ENCODE peak calls at places on chromosomes 7 and 10, in seven cellular contexts. F is HCT116, N is A549, B is endothelial cell of umbilical vein, L is HepG2, S is GM12878, A is K562. X is an unnamed sample.
A peak's percentile ranks its signal among the peaks of the same experiment; 100 is the strongest.

GRCh38 chr7:49398236-49398635 is 375.2 kb upstream of the VWC2 start:
- DNase-seq in F (no peak), N (no peak), B (no peak), L (no peak), S (no peak), A (no peak), X (no peak)

GRCh38 chr10:62681211-62681940 is 123.1 kb upstream of the ADO start:
- DNase-seq in F (no peak), N (no peak), B (no peak), L (peak; percentile 36), S (peak; percentile 90), A (no peak), X (peak; percentile 96)

GRCh38 chr10:68073631-68074403 is 1.3 kb downstream of the HERC4 start:
- DNase-seq in F (no peak), N (no peak), B (peak; percentile 61), L (no peak), S (no peak), A (no peak), X (peak; percentile 52)

GRCh38 chr7:5491251-5492044 is 67.8 kb upstream of the TNRC18 start:
- DNase-seq in F (no peak), N (no peak), B (no peak), L (no peak), S (no peak), A (no peak), X (no peak)

GRCh38 chr10:118447478-118447877 is 105.4 kb upstream of the FAM204A start:
- DNase-seq in F (no peak), N (no peak), B (no peak), L (no peak), S (no peak), A (no peak), X (no peak)

GRCh38 chr10:123559066-123559822 is 106.9 kb upstream of the GPR26 start:
- DNase-seq in F (peak; percentile 60), N (peak; percentile 60), B (peak; percentile 56), L (peak; percentile 36), S (no peak), A (peak; percentile 76), X (peak; percentile 76)

GRCh38 chr10:70615784-70616511 is 13.4 kb upstream of the PRF1 start:
- DNase-seq in F (no peak), N (no peak), B (no peak), L (no peak), S (no peak), A (no peak), X (no peak)

GRCh38 chr7:47100815-47101435 is 481.0 kb downstream of the TNS3 start:
- DNase-seq in F (peak; percentile 61), N (peak; percentile 79), B (peak; percentile 73), L (peak; percentile 57), S (no peak), A (peak; percentile 34), X (peak; percentile 76)

GRCh38 chr10:26437637-26438461 is at the start of gene APBB1IP:
- DNase-seq in F (no peak), N (no peak), B (no peak), L (no peak), S (peak; percentile 61), A (no peak), X (peak; percentile 96)

GRCh38 chr7:101923276-101923985 is 106.0 kb downstream of the CUX1 start:
- DNase-seq in F (no peak), N (no peak), B (no peak), L (no peak), S (no peak), A (no peak), X (no peak)

GRCh38 chr7:153393666-153394065 is 634.1 kb downstream of the ACTR3B start:
- DNase-seq in F (no peak), N (no peak), B (no peak), L (no peak), S (no peak), A (no peak), X (no peak)

GRCh38 chr7:15603124-15603523 is 41.3 kb upstream of the AGMO start:
- DNase-seq in F (no peak), N (no peak), B (no peak), L (no peak), S (no peak), A (no peak), X (no peak)

GRCh38 chr10:73841526-73842285 is 30.3 kb upstream of the NDST2 start:
- DNase-seq in F (no peak), N (no peak), B (no peak), L (no peak), S (no peak), A (no peak), X (no peak)

GRCh38 chr10:70052462-70053211 is at the start of gene MACROH2A2:
- DNase-seq in F (peak; percentile 47), N (peak; percentile 82), B (peak; percentile 12), L (peak; percentile 63), S (no peak), A (no peak), X (no peak)

GRCh38 chr10:78062296-78062695 is 28.6 kb downstream of the RPS24 start:
- DNase-seq in F (no peak), N (no peak), B (no peak), L (no peak), S (no peak), A (no peak), X (no peak)

GRCh38 chr10:4081691-4082111 is 296.7 kb upstream of the KLF6 start:
- DNase-seq in F (no peak), N (no peak), B (no peak), L (no peak), S (no peak), A (no peak), X (no peak)

GRCh38 chr10:68516766-68517165 is 10.6 kb downstream of the SLC25A16 start:
- DNase-seq in F (no peak), N (no peak), B (no peak), L (no peak), S (no peak), A (no peak), X (no peak)

GRCh38 chr10:95553674-95554073 is 7.5 kb downstream of the SORBS1 start:
- DNase-seq in F (no peak), N (no peak), B (no peak), L (no peak), S (no peak), A (no peak), X (no peak)

GRCh38 chr7:41809081-41809480 is 106.2 kb upstream of the INHBA start:
- DNase-seq in F (no peak), N (no peak), B (no peak), L (no peak), S (no peak), A (no peak), X (no peak)

GRCh38 chr7:81232084-81232799 is 313.4 kb upstream of the SEMA3C start:
- DNase-seq in F (no peak), N (no peak), B (no peak), L (no peak), S (no peak), A (no peak), X (no peak)

GRCh38 chr10:5183923-5184322 is 1.0 kb downstream of the AKR1C8 start:
- DNase-seq in F (no peak), N (no peak), B (no peak), L (no peak), S (no peak), A (no peak), X (no peak)

GRCh38 chr10:62308101-62308500 is 39.5 kb upstream of the RTKN2 start:
- DNase-seq in F (no peak), N (no peak), B (no peak), L (no peak), S (no peak), A (no peak), X (no peak)

GRCh38 chr7:149027055-149027454 is 1.2 kb downstream of the PDIA4 start:
- DNase-seq in F (no peak), N (no peak), B (no peak), L (no peak), S (no peak), A (no peak), X (no peak)

GRCh38 chr10:86857097-86857825 is 100.2 kb downstream of the MMRN2 start:
- DNase-seq in F (no peak), N (no peak), B (peak; percentile 31), L (no peak), S (no peak), A (no peak), X (peak; percentile 11)
- TF ChIP-seq MAX in F (no peak), N (no peak), B (no peak), L (no peak), S (no peak), A (no peak), X (peak; percentile 22)

GRCh38 chr10:100685331-100685730 is 60.1 kb upstream of the PAX2 start:
- DNase-seq in F (no peak), N (no peak), B (no peak), L (no peak), S (no peak), A (no peak), X (no peak)

GRCh38 chr10:100684688-100685235 is 60.6 kb upstream of the PAX2 start:
- DNase-seq in F (no peak), N (no peak), B (no peak), L (no peak), S (no peak), A (no peak), X (no peak)

GRCh38 chr10:100683004-100683403 is 62.4 kb upstream of the PAX2 start:
- DNase-seq in F (no peak), N (no peak), B (no peak), L (no peak), S (no peak), A (no peak), X (no peak)

GRCh38 chr10:100687143-100687953 is 58.0 kb upstream of the PAX2 start:
- DNase-seq in F (no peak), N (no peak), B (no peak), L (no peak), S (no peak), A (no peak), X (no peak)

GRCh38 chr10:100683545-100684127 is 61.7 kb upstream of the PAX2 start:
- DNase-seq in F (no peak), N (no peak), B (no peak), L (no peak), S (no peak), A (no peak), X (no peak)
- H3K4me3 ChIP-seq in F (no peak overlapping the region), N (no peak overlapping the region), B (no peak overlapping the region), L (no peak overlapping the region), S (no peak overlapping the region), A (no peak overlapping the region), X (no peak overlapping the region)

GRCh38 chr10:80199828-80200227 is 5.5 kb downstream of the ANXA11 start:
- DNase-seq in F (no peak), N (peak; percentile 72), B (peak; percentile 92), L (no peak), S (no peak), A (no peak), X (peak; percentile 44)
- TF ChIP-seq POLR2A in F (no peak), N (no peak), B (no peak), L (no peak), S (no peak), A (no peak), X (no peak)

DNA sequence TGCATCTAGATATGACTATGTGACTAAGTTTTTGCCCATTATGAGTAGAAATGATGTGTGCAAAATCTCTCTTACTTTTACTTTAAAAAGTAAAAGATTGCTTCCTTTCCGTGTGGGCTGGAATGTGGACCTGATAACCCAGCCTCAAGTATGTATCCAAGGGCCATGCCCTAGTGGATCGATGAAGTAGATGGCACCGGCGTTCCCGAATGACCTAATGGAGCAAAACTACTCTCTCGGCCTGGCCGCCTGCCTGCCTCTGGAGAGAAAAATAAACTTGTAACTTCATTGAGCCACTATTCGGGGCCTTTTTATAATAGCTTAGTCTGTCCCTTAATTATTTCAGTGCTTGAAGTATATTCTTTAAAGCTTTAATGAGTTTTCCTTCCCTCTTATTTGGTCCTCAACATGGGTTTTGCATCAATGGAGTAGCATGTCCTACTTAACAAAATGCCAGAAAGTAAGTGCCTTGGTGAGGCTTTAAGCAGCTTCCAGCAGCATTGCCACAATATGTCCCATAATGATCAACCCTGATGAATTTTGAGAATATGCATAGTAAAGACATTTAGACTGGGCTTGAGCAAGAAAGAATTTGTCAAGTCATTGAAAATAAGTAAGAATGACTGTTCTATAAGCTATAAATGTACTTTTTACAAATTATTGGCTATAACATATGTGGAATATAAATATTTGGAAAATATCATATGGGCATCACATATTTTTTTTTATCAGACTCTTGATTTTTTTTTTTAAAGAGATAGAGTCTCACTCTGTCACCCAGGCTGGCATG is 61.4 kb downstream of the PLXDC2 start:
- DNase-seq in F (no peak), N (no peak), B (no peak), L (no peak), S (no peak), A (no peak), X (no peak)
- TF ChIP-seq MAX in F (no peak), N (no peak), B (no peak), L (no peak), S (no peak), A (no peak), X (no peak)

X was measured in NB4.